ENCODE peak calls at places on chromosomes 16 and 17, in ten cellular contexts. O is lower lobe of right lung, I is testis, T is fibroblast of lung, A is left ventricle myocardium inferior, Z is ovary, Q is cardiac muscle cell, S is endodermal cell, K is ascending aorta, D is hepatocyte. M is an unnamed sample. For H3K4me1, the result is how much of the 10 kb centered on the place peaks cover.

GRCh38 chr16:278863-279366 is 1.5 kb upstream of the ARHGDIG start:
- DNase-seq in T (peak), I (no peak), S (peak), D (no peak), K (no peak), A (no peak), O (no peak), Z (no peak), Q (peak), M (no peak)

GRCh38 chr17:45098869-45099616 is 33.3 kb downstream of the PLCD3 start:
- DNase-seq in T (peak), D (peak), Z (peak), S (peak), Q (peak), I (peak), K (peak), O (peak), A (peak), M (peak)

GRCh38 chr16:28121527-28121926 is 58.0 kb upstream of the GSG1L start:
- DNase-seq in Z (no peak), K (no peak), A (no peak), S (no peak), Q (no peak), I (no peak), O (no peak), D (no peak), T (no peak), M (no peak)

GRCh38 chr16:88634141-88634993 is 4.0 kb upstream of the IL17C start:
- DNase-seq in Z (no peak), S (peak), I (peak), Q (no peak), A (peak), O (peak), D (peak), K (peak), T (peak), M (no peak)

GRCh38 chr17:57593739-57594462 is 151.2 kb downstream of the CCDC182 start:
- DNase-seq in Q (no peak), K (no peak), T (no peak), D (no peak), O (no peak), S (no peak), Z (no peak), A (no peak), I (no peak), M (no peak)

GRCh38 chr17:62652251-62653001 is 25.0 kb downstream of the MRC2 start:
- DNase-seq in Z (peak), I (no peak), S (peak), O (peak), T (peak), D (peak), Q (peak), A (peak), K (peak), M (peak)

GRCh38 chr17:66943484-66943883 is 21.0 kb upstream of the CACNG4 start:
- DNase-seq in T (no peak), Q (no peak), O (no peak), A (no peak), D (no peak), Z (no peak), K (no peak), I (no peak), S (peak), M (no peak)

GRCh38 chr16:23608194-23608593 is 12.1 kb upstream of the NDUFAB1 start:
- DNase-seq in O (no peak), Z (no peak), T (peak), K (no peak), A (no peak), I (no peak), D (no peak), Q (no peak), S (no peak), M (no peak)

GRCh38 chr16:54266363-54266955 is 20.1 kb downstream of the IRX3 start:
- DNase-seq in T (no peak), K (no peak), A (no peak), I (no peak), Q (no peak), S (no peak), D (no peak), O (no peak), Z (no peak), M (peak)

GRCh38 chr17:41678907-41679739 is 9.6 kb upstream of the EIF1 start:
- DNase-seq in I (no peak), K (no peak), Z (no peak), T (peak), D (no peak), S (peak), O (no peak), Q (no peak), A (no peak), M (no peak)

GRCh38 chr17:41678411-41678906 is 10.2 kb upstream of the EIF1 start:
- DNase-seq in T (peak), S (no peak), K (no peak), Q (no peak), Z (no peak), O (no peak), D (no peak), A (no peak), I (no peak), M (no peak)

GRCh38 chr17:41680426-41681040 is 8.2 kb upstream of the EIF1 start:
- DNase-seq in I (no peak), Z (no peak), A (no peak), S (peak), O (no peak), T (no peak), Q (no peak), D (no peak), K (no peak), M (no peak)

GRCh38 chr17:41681776-41682175 is 6.9 kb upstream of the EIF1 start:
- DNase-seq in Z (no peak), T (no peak), A (no peak), K (no peak), O (no peak), S (peak), Q (no peak), I (no peak), D (no peak), M (no peak)

GRCh38 chr17:41679740-41680425 is 8.8 kb upstream of the EIF1 start:
- DNase-seq in T (no peak), S (peak), Z (no peak), D (no peak), O (no peak), K (no peak), A (no peak), I (no peak), Q (no peak), M (no peak)
- H3K27ac ChIP-seq in T (no peak), S (peak), Z (no peak), D (no peak), O (peak), K (no peak), A (peak), I (no peak), Q (no peak), M (no peak)

GRCh38 chr16:85612191-85612800 is 826 bp upstream of the GSE1 start:
- DNase-seq in A (peak), D (peak), K (peak), Q (peak), O (peak), S (peak), I (peak), Z (peak), T (peak), M (peak)

GRCh38 chr16:85610446-85611204 is 2.5 kb upstream of the GSE1 start:
- DNase-seq in D (peak), T (peak), Q (peak), I (peak), K (peak), Z (peak), S (peak), A (peak), O (peak), M (peak)

GRCh38 chr16:85610059-85610445 is 3.1 kb upstream of the GSE1 start:
- DNase-seq in D (no peak), Z (no peak), T (no peak), K (no peak), I (no peak), A (no peak), S (peak), O (no peak), Q (no peak), M (no peak)

GRCh38 chr16:85611455-85612190 is 1.5 kb upstream of the GSE1 start:
- DNase-seq in T (peak), A (peak), O (peak), S (peak), Q (peak), Z (peak), D (peak), K (peak), I (peak), M (peak)

DNA sequence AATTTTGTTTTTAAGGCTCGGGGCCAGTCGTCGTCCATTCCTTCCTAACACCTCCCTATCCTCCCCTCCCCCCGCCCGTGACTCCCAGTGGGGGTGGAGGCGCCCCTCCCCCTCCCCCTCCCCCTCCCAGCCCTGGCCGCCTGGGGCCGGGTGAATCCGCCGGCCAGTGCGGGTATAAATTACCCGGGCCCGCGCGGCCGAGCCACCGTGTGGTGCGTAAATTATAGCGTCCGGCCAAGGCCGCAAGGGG is 2.0 kb upstream of the GSE1 start:
- DNase-seq in Z (peak), Q (peak), I (no peak), A (no peak), T (no peak), O (no peak), K (no peak), D (no peak), S (no peak), M (no peak)
- H3K4me1 ChIP-seq in Z (under half), Q (half or more), I (half or more), A (half or more), T (under half), O (half or more), K (under half), D (half or more), S (under half), M (under half)

GRCh38 chr16:21277927-21278706 is at the start of gene CRYM:
- DNase-seq in A (peak), T (no peak), K (no peak), Z (peak), S (peak), I (peak), O (peak), Q (peak), D (peak), M (peak)
- TF ChIP-seq CTCF in A (peak), T (peak), K (peak), Z (peak), S (peak), I (peak), O (peak), Q (peak), D (peak), M (peak)

DNA sequence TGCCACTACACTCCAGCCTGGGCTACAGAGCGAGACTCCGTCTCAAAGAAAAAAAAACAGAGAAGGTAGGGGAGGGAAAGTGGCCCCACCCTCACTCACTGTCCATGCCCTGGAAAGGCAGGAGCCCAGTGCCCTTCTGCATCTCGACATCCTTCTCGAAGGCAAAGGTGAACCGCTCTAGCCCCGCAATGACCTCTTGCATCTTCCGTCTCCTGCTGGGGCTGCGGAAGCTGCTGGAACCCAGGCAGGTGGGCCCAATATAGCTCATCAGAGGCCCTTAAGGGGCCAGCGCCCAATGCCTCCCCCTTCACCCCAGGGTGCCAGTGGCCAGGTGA is at the start of gene CPSF4L:
- DNase-seq in Q (no peak), I (no peak), Z (no peak), T (no peak), K (no peak), A (no peak), O (no peak), D (no peak), S (no peak), M (no peak)
- H3K27ac ChIP-seq in Q (no peak), I (peak), Z (no peak), T (no peak), K (no peak), A (no peak), O (no peak), D (peak), S (peak), M (no peak)

M was measured in tibial artery.